ENCODE peak calls at places on chromosomes 5 and 9, in six cellular contexts. I is activated T-cell treated with anti-CD3 and anti-CD28 coated beads, Interleukin-2, amount 50 U/mL, for 1 hour; J is brain microvascular endothelial cell; S is heart right ventricle; X is effector CD4-positive, alpha-beta T cell; T is CD8-positive, alpha-beta memory T cell. N is an unnamed sample.

GRCh38 chr5:154860765-154861164 is 2.3 kb downstream of the CNOT8 start:
- DNase-seq in I (no peak), J (no peak), X (no peak), S (no peak), T (no peak), N (no peak)

GRCh38 chr5:78653969-78654368 is 5.4 kb upstream of the LHFPL2 start:
- DNase-seq in T (no peak), I (no peak), X (no peak), S (no peak), J (no peak), N (no peak)

GRCh38 chr5:76487784-76488183 is 84.7 kb downstream of the IQGAP2 start:
- DNase-seq in T (no peak), X (no peak), S (no peak), J (no peak), I (no peak), N (no peak)

GRCh38 chr5:112228672-112229071 is 190.4 kb downstream of the EPB41L4A start:
- DNase-seq in T (no peak), J (peak; percentile 35), X (no peak), S (peak; percentile 82), I (no peak), N (no peak)

GRCh38 chr5:107388111-107388861 is 282.5 kb downstream of the EFNA5 start:
- DNase-seq in I (no peak), T (no peak), X (no peak), J (peak; percentile 85), S (no peak), N (peak; percentile 4)

GRCh38 chr9:8070779-8071444 is 271.3 kb upstream of the DMAC1 start:
- DNase-seq in S (no peak), I (no peak), X (no peak), J (no peak), T (no peak), N (no peak)

GRCh38 chr5:142740903-142741302 is 29.3 kb upstream of the ARHGAP26 start:
- DNase-seq in S (no peak), J (no peak), X (no peak), I (no peak), T (no peak), N (no peak)

GRCh38 chr9:93098236-93098946 is 2.4 kb downstream of the CARD19 start:
- DNase-seq in J (peak; percentile 94), X (peak; percentile 47), I (peak; percentile 68), T (peak; percentile 54), S (peak; percentile 82), N (peak; percentile 82)

GRCh38 chr5:90294604-90295003 is 115.0 kb downstream of the CETN3 start:
- DNase-seq in T (no peak), X (no peak), I (no peak), S (no peak), J (no peak), N (no peak)

GRCh38 chr9:107504585-107505455 is 15.3 kb upstream of the KLF4 start:
- DNase-seq in I (no peak), S (no peak), T (no peak), X (no peak), J (peak; percentile 92), N (no peak)

GRCh38 chr5:79149432-79149831 is 37.8 kb downstream of the BHMT start:
- DNase-seq in J (no peak), X (no peak), S (no peak), T (no peak), I (no peak), N (no peak)

GRCh38 chr9:6229604-6230003 is 14.0 kb downstream of the IL33 start:
- DNase-seq in X (no peak), J (peak; percentile 49), I (no peak), S (no peak), T (no peak), N (no peak)

GRCh38 chr5:31086839-31087415 is 106.6 kb upstream of the CDH6 start:
- DNase-seq in I (no peak), T (no peak), X (no peak), S (no peak), J (no peak), N (no peak)

GRCh38 chr9:108662090-108662875 is 193.5 kb downstream of the ACTL7B start:
- DNase-seq in T (no peak), X (no peak), I (no peak), S (no peak), J (no peak), N (no peak)

GRCh38 chr9:111974092-111974681 is 77.6 kb downstream of the UGCG start:
- DNase-seq in T (no peak), S (no peak), I (no peak), X (no peak), J (peak; percentile 70), N (no peak)

GRCh38 chr5:135307143-135307903 is 91.7 kb downstream of the MACROH2A1 start:
- DNase-seq in X (no peak), S (no peak), J (no peak), T (no peak), I (no peak), N (no peak)

GRCh38 chr9:135978650-135979461 is 17.7 kb upstream of the UBAC1 start:
- DNase-seq in I (peak; percentile 63), X (peak; percentile 32), T (peak; percentile 39), J (no peak), S (no peak), N (peak; percentile 70)

GRCh38 chr5:96433066-96433447 is at the start of gene PCSK1:
- DNase-seq in J (no peak), X (no peak), S (no peak), T (no peak), I (no peak), N (no peak)

GRCh38 chr5:169832236-169832635 is 148.1 kb downstream of the INSYN2B start:
- DNase-seq in I (no peak), T (no peak), X (no peak), S (no peak), J (no peak), N (no peak)

GRCh38 chr5:1213508-1214162 is 11.5 kb upstream of the SLC6A18 start:
- DNase-seq in X (no peak), I (no peak), T (no peak), S (no peak), J (no peak), N (no peak)

GRCh38 chr5:33994845-33995244 is 10.4 kb upstream of the SLC45A2 start:
- DNase-seq in X (no peak), J (no peak), I (no peak), S (no peak), T (no peak), N (peak; percentile 22)

GRCh38 chr5:67234671-67235176 is 38.1 kb upstream of the CD180 start:
- DNase-seq in J (peak; percentile 86), X (no peak), T (no peak), S (peak; percentile 73), I (no peak), N (no peak)

GRCh38 chr9:74577956-74578355 is 80.8 kb downstream of the RORB start:
- DNase-seq in X (no peak), I (no peak), S (no peak), T (no peak), J (no peak), N (no peak)

GRCh38 chr5:154273028-154273617 is 82.6 kb downstream of the GALNT10 start:
- DNase-seq in J (no peak), S (peak; percentile 17), X (no peak), I (no peak), T (peak; percentile 1), N (no peak)